ENCODE peak calls at places on chromosomes 3 and 15, in five cellular contexts. One of them, this sample, is unnamed.
A peak's percentile ranks its signal among the peaks of the same experiment; 100 is the strongest.

GRCh38 chr3:167406876-167407492 is 26.9 kb upstream of the ZBBX start:
- DNase-seq in left lung: no peak
- DNase-seq in GM23338: peak; percentile 87
- DNase-seq in kidney: no peak
- DNase-seq in GM23248: peak; percentile 84
- DNase-seq in this sample: no peak

GRCh38 chr3:56930706-56931105 is 129.0 kb upstream of the ARHGEF3 start:
- DNase-seq in left lung: no peak
- DNase-seq in GM23338: no peak
- DNase-seq in kidney: no peak
- DNase-seq in GM23248: peak; percentile 37
- DNase-seq in this sample: no peak

GRCh38 chr3:126556637-126557414 is 1.9 kb downstream of the C3orf22 start:
- DNase-seq in left lung: no peak
- DNase-seq in GM23338: no peak
- DNase-seq in kidney: no peak
- DNase-seq in GM23248: no peak
- DNase-seq in this sample: peak; percentile 53

GRCh38 chr3:125035217-125035616 is 20.6 kb downstream of the HEG1 start:
- DNase-seq in left lung: no peak
- DNase-seq in GM23338: no peak
- DNase-seq in kidney: no peak
- DNase-seq in GM23248: no peak
- DNase-seq in this sample: no peak

GRCh38 chr3:193087336-193087735 is 153.7 kb upstream of the PLAAT1 start:
- DNase-seq in left lung: no peak
- DNase-seq in GM23338: no peak
- DNase-seq in kidney: no peak
- DNase-seq in GM23248: no peak
- DNase-seq in this sample: no peak

GRCh38 chr3:129618901-129619671 is 12.6 kb upstream of the PLXND1 start:
- DNase-seq in left lung: peak; percentile 82
- DNase-seq in GM23338: no peak
- DNase-seq in kidney: peak; percentile 75
- DNase-seq in GM23248: no peak
- DNase-seq in this sample: no peak

GRCh38 chr3:58522759-58523425 is 14.1 kb downstream of the ACOX2 start:
- DNase-seq in left lung: no peak
- DNase-seq in GM23338: no peak
- DNase-seq in kidney: no peak
- DNase-seq in GM23248: no peak
- DNase-seq in this sample: no peak

GRCh38 chr3:120855665-120856437 is 52.2 kb upstream of the STXBP5L start:
- DNase-seq in left lung: peak; percentile 39
- DNase-seq in GM23338: peak; percentile 30
- DNase-seq in kidney: no peak
- DNase-seq in GM23248: peak; percentile 94
- DNase-seq in this sample: no peak

GRCh38 chr3:108008106-108008505 is 82.7 kb downstream of the CD47 start:
- DNase-seq in left lung: no peak
- DNase-seq in GM23338: no peak
- DNase-seq in kidney: no peak
- DNase-seq in GM23248: peak; percentile 46
- DNase-seq in this sample: no peak

GRCh38 chr3:49177073-49177472 is 5.7 kb downstream of the KLHDC8B start:
- DNase-seq in left lung: no peak
- DNase-seq in GM23338: no peak
- DNase-seq in kidney: no peak
- DNase-seq in GM23248: no peak
- DNase-seq in this sample: no peak

GRCh38 chr3:37163262-37164020 is 10.9 kb downstream of the LRRFIP2 start:
- DNase-seq in left lung: no peak
- DNase-seq in GM23338: peak; percentile 47
- DNase-seq in kidney: no peak
- DNase-seq in GM23248: peak; percentile 91
- DNase-seq in this sample: no peak

GRCh38 chr3:38556640-38557358 is 60.7 kb downstream of the EXOG start:
- DNase-seq in left lung: no peak
- DNase-seq in GM23338: no peak
- DNase-seq in kidney: peak; percentile 18
- DNase-seq in GM23248: no peak
- DNase-seq in this sample: no peak

GRCh38 chr3:107369791-107370190 is 7.4 kb upstream of the CCDC54 start:
- DNase-seq in left lung: no peak
- DNase-seq in GM23338: no peak
- DNase-seq in kidney: no peak
- DNase-seq in GM23248: peak; percentile 17
- DNase-seq in this sample: no peak

GRCh38 chr3:120350431-120350941 is 1.3 kb upstream of the LRRC58 start:
- DNase-seq in left lung: peak; percentile 49
- DNase-seq in GM23338: peak; percentile 10
- DNase-seq in kidney: peak; percentile 65
- DNase-seq in GM23248: peak; percentile 76
- DNase-seq in this sample: no peak

GRCh38 chr15:45642203-45642932 is 7.5 kb downstream of the SQOR start:
- DNase-seq in left lung: no peak
- DNase-seq in GM23338: no peak
- DNase-seq in kidney: no peak
- DNase-seq in GM23248: peak; percentile 85
- DNase-seq in this sample: no peak

GRCh38 chr3:13650210-13651056 is 101.5 kb downstream of the FBLN2 start:
- DNase-seq in left lung: peak; percentile 95
- DNase-seq in GM23338: peak; percentile 90
- DNase-seq in kidney: peak; percentile 86
- DNase-seq in GM23248: peak; percentile 76
- DNase-seq in this sample: peak; percentile 93

GRCh38 chr3:128205616-128206015 is 52.3 kb downstream of the EEFSEC start:
- DNase-seq in left lung: no peak
- DNase-seq in GM23338: no peak
- DNase-seq in kidney: no peak
- DNase-seq in GM23248: no peak
- DNase-seq in this sample: no peak
- H3K4me1 ChIP-seq in left lung: no peaks in the 10 kb centered on the region
- H3K4me1 ChIP-seq in GM23338: peaks cover 26% of the 10 kb centered on the region
- H3K4me1 ChIP-seq in kidney: peaks cover 15% of the 10 kb centered on the region
- H3K4me1 ChIP-seq in GM23248: no peaks in the 10 kb centered on the region
- H3K4me1 ChIP-seq in this sample: peaks cover 3% of the 10 kb centered on the region

GRCh38 chr15:31256385-31257265 is 70.0 kb upstream of the KLF13 start:
- DNase-seq in left lung: no peak
- DNase-seq in GM23338: no peak
- DNase-seq in kidney: peak; percentile 45
- DNase-seq in GM23248: no peak
- DNase-seq in this sample: no peak
- H3K4me1 ChIP-seq in left lung: peaks cover 42% of the 10 kb centered on the region
- H3K4me1 ChIP-seq in GM23338: no peaks in the 10 kb centered on the region
- H3K4me1 ChIP-seq in kidney: peaks cover 3% of the 10 kb centered on the region
- H3K4me1 ChIP-seq in GM23248: no peaks in the 10 kb centered on the region
- H3K4me1 ChIP-seq in this sample: no peaks in the 10 kb centered on the region

DNA sequence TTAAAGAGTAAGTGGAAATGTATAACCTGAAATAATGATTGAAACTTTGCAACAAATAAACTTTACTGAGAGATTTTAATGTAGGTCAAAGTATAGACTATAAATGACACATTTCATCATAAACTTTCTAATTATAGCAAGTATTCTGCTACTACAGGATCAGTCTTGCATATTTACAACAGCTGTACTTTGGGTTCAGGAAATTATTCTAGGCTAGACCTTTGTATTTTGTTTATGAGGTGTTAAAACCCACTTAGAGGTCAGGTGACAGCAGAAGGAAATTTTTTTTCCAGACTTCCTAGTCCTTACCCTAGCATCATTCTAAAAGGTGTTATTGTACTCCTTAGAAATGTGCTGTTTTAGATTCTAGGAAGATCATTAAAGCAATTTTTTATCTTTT is 2.3 kb downstream of the RNF7 start:
- DNase-seq in left lung: no peak
- DNase-seq in GM23338: no peak
- DNase-seq in kidney: no peak
- DNase-seq in GM23248: no peak
- DNase-seq in this sample: no peak
- H3K4me1 ChIP-seq in left lung: peaks cover 53% of the 10 kb centered on the region
- H3K4me1 ChIP-seq in GM23338: peaks cover 10% of the 10 kb centered on the region
- H3K4me1 ChIP-seq in kidney: peaks cover 10% of the 10 kb centered on the region
- H3K4me1 ChIP-seq in GM23248: peaks cover 36% of the 10 kb centered on the region
- H3K4me1 ChIP-seq in this sample: peaks cover 32% of the 10 kb centered on the region

DNA sequence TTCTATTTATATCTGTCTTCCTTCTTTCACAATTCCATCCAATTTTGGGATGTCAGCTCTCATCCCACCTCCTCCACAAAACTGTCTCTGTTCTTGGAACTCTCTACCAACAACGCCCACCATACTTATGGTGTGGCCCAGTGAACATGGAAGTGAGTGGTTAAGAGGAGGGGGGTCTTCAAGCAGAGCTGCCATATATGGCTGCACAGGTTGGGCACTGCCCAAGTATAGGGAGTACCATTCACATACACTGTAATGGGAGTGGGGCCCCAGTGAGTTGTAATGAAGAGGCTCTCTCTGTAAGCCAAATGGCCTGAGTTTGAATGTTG is 7.9 kb upstream of the CAMK1 start:
- DNase-seq in left lung: no peak
- DNase-seq in GM23338: no peak
- DNase-seq in kidney: no peak
- DNase-seq in GM23248: no peak
- DNase-seq in this sample: no peak
- H3K4me1 ChIP-seq in left lung: peaks cover 52% of the 10 kb centered on the region
- H3K4me1 ChIP-seq in GM23338: no peaks in the 10 kb centered on the region
- H3K4me1 ChIP-seq in kidney: peaks cover 22% of the 10 kb centered on the region
- H3K4me1 ChIP-seq in GM23248: peaks cover 23% of the 10 kb centered on the region
- H3K4me1 ChIP-seq in this sample: peaks cover 4% of the 10 kb centered on the region

GRCh38 chr15:99578809-99579208 is 13.0 kb downstream of the MEF2A start:
- DNase-seq in left lung: no peak
- DNase-seq in GM23338: peak; percentile 50
- DNase-seq in kidney: no peak
- DNase-seq in GM23248: peak; percentile 40
- DNase-seq in this sample: no peak
- H3K4me1 ChIP-seq in left lung: peaks cover 29% of the 10 kb centered on the region
- H3K4me1 ChIP-seq in GM23338: peaks cover 87% of the 10 kb centered on the region
- H3K4me1 ChIP-seq in kidney: peaks cover 4% of the 10 kb centered on the region
- H3K4me1 ChIP-seq in GM23248: peaks cover 26% of the 10 kb centered on the region
- H3K4me1 ChIP-seq in this sample: peaks cover 87% of the 10 kb centered on the region

DNA sequence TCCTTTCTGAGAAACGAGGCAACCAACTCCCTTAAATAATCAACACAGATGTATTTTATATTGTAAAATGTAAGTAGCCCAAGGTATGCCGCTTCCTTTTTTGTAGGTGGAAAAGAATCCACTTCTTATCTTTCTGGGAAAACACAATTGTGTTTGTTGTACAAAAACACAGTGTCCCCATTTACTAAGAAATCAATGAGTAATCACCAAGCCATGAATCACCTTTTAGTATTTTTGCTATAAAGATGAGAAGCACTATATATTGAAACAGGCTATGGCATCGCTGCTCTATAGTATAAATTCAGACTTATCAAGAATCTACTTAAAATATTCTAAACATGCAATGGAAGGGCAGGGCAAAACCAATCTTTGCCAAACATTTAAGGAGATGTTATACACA is 104.0 kb downstream of the TNIK start:
- DNase-seq in left lung: no peak
- DNase-seq in GM23338: no peak
- DNase-seq in kidney: no peak
- DNase-seq in GM23248: peak; percentile 20
- DNase-seq in this sample: no peak
- H3K4me1 ChIP-seq in left lung: peaks cover 15% of the 10 kb centered on the region
- H3K4me1 ChIP-seq in GM23338: peaks cover 15% of the 10 kb centered on the region
- H3K4me1 ChIP-seq in kidney: no peaks in the 10 kb centered on the region
- H3K4me1 ChIP-seq in GM23248: peaks cover 13% of the 10 kb centered on the region
- H3K4me1 ChIP-seq in this sample: peaks cover 29% of the 10 kb centered on the region

DNA sequence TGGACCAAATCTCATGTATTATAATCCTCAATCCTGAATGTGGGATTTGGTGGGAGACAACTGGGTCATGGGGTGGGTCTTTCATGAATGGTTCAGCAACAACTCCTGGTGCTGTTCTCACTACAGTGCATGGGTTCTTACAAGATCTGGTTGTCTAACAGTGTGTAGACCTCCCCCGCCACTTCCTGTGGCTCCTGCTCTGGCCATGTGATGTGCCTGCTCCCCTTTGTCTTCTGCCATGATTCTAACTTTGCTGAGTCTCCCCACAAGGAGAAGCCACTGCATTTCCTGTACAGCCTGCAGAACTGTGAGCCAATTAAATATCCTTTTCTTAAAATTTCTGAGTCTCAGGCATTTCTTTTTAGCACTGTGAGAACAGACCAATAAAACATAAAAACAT is 557.5 kb downstream of the GOLGA6L6 start:
- DNase-seq in left lung: no peak
- DNase-seq in GM23338: no peak
- DNase-seq in kidney: no peak
- DNase-seq in GM23248: no peak
- DNase-seq in this sample: no peak
- H3K4me1 ChIP-seq in left lung: no peaks in the 10 kb centered on the region
- H3K4me1 ChIP-seq in GM23338: no peaks in the 10 kb centered on the region
- H3K4me1 ChIP-seq in kidney: no peaks in the 10 kb centered on the region
- H3K4me1 ChIP-seq in GM23248: no peaks in the 10 kb centered on the region
- H3K4me1 ChIP-seq in this sample: no peaks in the 10 kb centered on the region

GRCh38 chr3:128415773-128416577 is 50.7 kb downstream of the DNAJB8 start:
- DNase-seq in left lung: no peak
- DNase-seq in GM23338: no peak
- DNase-seq in kidney: no peak
- DNase-seq in GM23248: no peak
- DNase-seq in this sample: no peak
- H3K4me1 ChIP-seq in left lung: peaks cover 9% of the 10 kb centered on the region
- H3K4me1 ChIP-seq in GM23338: peaks cover 12% of the 10 kb centered on the region
- H3K4me1 ChIP-seq in kidney: no peaks in the 10 kb centered on the region
- H3K4me1 ChIP-seq in GM23248: peaks cover 10% of the 10 kb centered on the region
- H3K4me1 ChIP-seq in this sample: no peaks in the 10 kb centered on the region

GRCh38 chr3:139388961-139389551 is 391 bp downstream of the COPB2 start:
- DNase-seq in left lung: no peak
- DNase-seq in GM23338: peak; percentile 15
- DNase-seq in kidney: no peak
- DNase-seq in GM23248: peak; percentile 41
- DNase-seq in this sample: no peak

GRCh38 chr3:139388077-139388476 is 1.4 kb downstream of the COPB2 start:
- DNase-seq in left lung: no peak
- DNase-seq in GM23338: no peak
- DNase-seq in kidney: no peak
- DNase-seq in GM23248: no peak
- DNase-seq in this sample: no peak

GRCh38 chr3:139394116-139394515 is 4.7 kb upstream of the COPB2 start:
- DNase-seq in left lung: no peak
- DNase-seq in GM23338: no peak
- DNase-seq in kidney: no peak
- DNase-seq in GM23248: no peak
- DNase-seq in this sample: no peak

GRCh38 chr3:139389552-139390368 is at the start of gene COPB2:
- DNase-seq in left lung: peak; percentile 99
- DNase-seq in GM23338: peak; percentile 99
- DNase-seq in kidney: peak; percentile 100
- DNase-seq in GM23248: peak; percentile 100
- DNase-seq in this sample: peak; percentile 100
- H3K4me1 ChIP-seq in left lung: peaks cover 31% of the 10 kb centered on the region
- H3K4me1 ChIP-seq in GM23338: peaks cover 3% of the 10 kb centered on the region
- H3K4me1 ChIP-seq in kidney: no peaks in the 10 kb centered on the region
- H3K4me1 ChIP-seq in GM23248: peaks cover 28% of the 10 kb centered on the region
- H3K4me1 ChIP-seq in this sample: peaks cover 44% of the 10 kb centered on the region

This sample was measured in esophagus muscularis mucosa.